ENCODE peak calls at places on chromosomes 12 and 14, in four cellular contexts. A is brain microvascular endothelial cell, U is IMR-90, F is GM12865. Z is an unnamed sample.

GRCh38 chr14:72664651-72665050 is 229.2 kb downstream of the DPF3 start:
- DNase-seq in A (no peak), F (no peak), U (no peak), Z (no peak)

GRCh38 chr12:58452546-58452945 is 467.8 kb downstream of the LRIG3 start:
- DNase-seq in U (peak), A (peak), F (no peak), Z (peak)

GRCh38 chr14:44040561-44040960 is 466.5 kb downstream of the FSCB start:
- DNase-seq in U (no peak), A (no peak), F (no peak), Z (no peak)

GRCh38 chr12:101697197-101697929 is at the start of gene CHPT1:
- DNase-seq in U (peak), F (peak), A (peak), Z (no peak)

GRCh38 chr12:110731479-110731878 is 11.2 kb downstream of the PPP1CC start:
- DNase-seq in U (no peak), F (no peak), A (no peak), Z (no peak)

GRCh38 chr12:30823140-30823669 is 68.5 kb upstream of the CAPRIN2 start:
- DNase-seq in U (no peak), F (peak), A (peak), Z (no peak)

GRCh38 chr14:74364271-74364880 is 16.1 kb downstream of the VRTN start:
- DNase-seq in U (no peak), A (no peak), F (no peak), Z (no peak)

GRCh38 chr14:61573748-61574513 is 121.4 kb upstream of the HIF1A start:
- DNase-seq in A (no peak), U (peak), F (no peak), Z (peak)

GRCh38 chr14:22483863-22484593 is 105.0 kb downstream of the DAD1 start:
- DNase-seq in A (peak), U (no peak), F (peak), Z (no peak)

GRCh38 chr14:89489796-89490506 is 72.9 kb upstream of the FOXN3 start:
- DNase-seq in U (peak), F (no peak), A (no peak), Z (no peak)

GRCh38 chr12:120290541-120291312 is 976 bp downstream of the RNU4-2 start:
- DNase-seq in U (no peak), A (no peak), F (no peak), Z (no peak)

GRCh38 chr14:99331796-99332195 is 59.8 kb upstream of the BCL11B start:
- DNase-seq in F (no peak), U (no peak), A (no peak), Z (no peak)

GRCh38 chr12:104565606-104566243 is 109.0 kb downstream of the CHST11 start:
- DNase-seq in U (peak), F (no peak), A (no peak), Z (peak)

GRCh38 chr14:79510659-79511058 is 700.6 kb downstream of the DIO2 start:
- DNase-seq in A (peak), F (no peak), U (peak), Z (peak)

GRCh38 chr12:47903151-47903611 is 1.6 kb downstream of the VDR start:
- DNase-seq in F (peak), U (peak), A (peak), Z (peak)

GRCh38 chr12:54891717-54892478 is 37.6 kb downstream of the MUCL1 start:
- DNase-seq in U (no peak), A (peak), F (no peak), Z (no peak)

GRCh38 chr12:117277875-117278274 is 83.6 kb downstream of the NOS1 start:
- DNase-seq in F (no peak), A (no peak), U (no peak), Z (no peak)
- TF ChIP-seq CTCF in F (no peak), A (no peak), U (no peak), Z (no peak)

DNA sequence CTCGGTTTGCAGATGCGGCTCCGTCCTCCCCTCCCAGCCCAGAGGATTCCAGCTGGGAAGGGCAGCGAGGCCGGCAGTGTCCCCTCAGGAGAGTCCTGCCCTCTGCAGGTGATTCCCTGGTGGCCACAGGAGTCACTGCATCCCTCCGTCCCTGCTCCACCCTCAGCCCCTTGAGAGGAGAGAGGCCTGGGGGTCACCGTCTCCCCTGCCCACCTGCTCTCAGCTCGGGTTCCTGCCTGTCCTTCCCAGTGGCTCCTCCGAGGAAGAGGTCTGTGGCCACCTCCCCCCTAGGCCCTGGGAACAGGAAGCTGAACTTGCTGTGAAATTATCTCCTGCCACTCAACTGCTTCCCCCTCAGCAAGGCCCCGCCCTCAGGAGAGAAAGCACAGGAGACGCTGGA is 12.9 kb upstream of the GALNT9 start:
- DNase-seq in U (no peak), A (no peak), F (no peak), Z (no peak)
- TF ChIP-seq CTCF in U (peak), A (peak), F (no peak), Z (peak)

DNA sequence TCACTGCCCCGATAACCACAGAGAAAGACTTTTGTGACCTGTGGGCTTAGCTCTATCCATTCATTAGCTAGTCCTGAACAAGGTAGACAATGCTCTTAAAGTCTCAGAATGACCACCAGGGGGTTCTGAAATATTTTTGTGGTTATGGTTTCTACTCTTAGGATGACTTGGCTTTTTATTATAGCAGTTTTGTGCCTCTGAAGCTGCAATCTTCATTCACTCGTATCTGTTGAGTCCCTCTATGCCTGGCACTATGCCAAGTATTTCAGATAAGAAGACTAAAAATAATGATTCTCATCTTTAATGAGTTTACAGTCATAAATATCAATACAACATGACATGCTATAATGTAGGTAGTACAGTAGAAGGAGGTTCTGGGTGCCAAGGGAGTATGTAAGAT is 130.8 kb upstream of the TRHDE start:
- DNase-seq in U (peak), F (peak), A (peak), Z (peak)
- TF ChIP-seq CTCF in U (peak), F (peak), A (peak), Z (peak)

GRCh38 chr14:67331368-67332125 is 28.1 kb downstream of the ATP6V1D start:
- DNase-seq in U (peak), A (peak), F (no peak), Z (peak)

GRCh38 chr14:67332468-67332867 is 27.1 kb downstream of the ATP6V1D start:
- DNase-seq in F (no peak), U (peak), A (peak), Z (no peak)

DNA sequence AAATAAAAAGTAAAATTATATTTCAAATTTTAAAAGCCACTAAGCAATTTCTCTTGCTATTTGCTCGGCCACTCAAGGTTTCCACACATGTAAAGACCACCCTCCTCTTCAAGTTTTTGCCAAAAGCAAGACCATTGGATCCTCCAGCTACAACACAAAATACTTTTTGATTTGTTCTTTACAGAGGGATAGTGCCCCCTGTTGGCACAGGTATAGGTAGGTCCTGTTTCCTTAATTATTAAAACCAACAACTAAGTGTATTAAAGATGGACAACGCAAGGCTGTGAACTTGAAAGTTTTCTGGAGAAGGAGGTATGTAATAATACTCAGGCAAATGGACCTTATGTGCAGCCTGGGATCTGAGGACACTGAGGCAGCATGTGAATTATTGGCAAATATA is 23.8 kb downstream of the ATP6V1D start:
- DNase-seq in U (peak), F (peak), A (no peak), Z (peak)
- TF ChIP-seq CTCF in U (peak), F (peak), A (peak), Z (peak)

GRCh38 chr14:56299306-56299984 is 181.2 kb downstream of the PELI2 start:
- DNase-seq in F (no peak), A (no peak), U (peak), Z (no peak)
- TF ChIP-seq CTCF in F (no peak), A (no peak), U (peak), Z (no peak)

Z was measured in HFFc6.